ENCODE peak calls at places on chromosomes 11 and 22, in six cellular contexts. W, B, N, D, Q and G are unnamed samples.

GRCh38 chr11:79902493-79902892 is 461.7 kb upstream of the TENM4 start:
- DNase-seq in W (no peak), B (peak), N (no peak), D (peak), Q (no peak), G (peak)

GRCh38 chr11:103907548-103908455 is 128.6 kb upstream of the DDI1 start:
- DNase-seq in W (no peak), B (peak), N (no peak), D (peak), Q (no peak), G (no peak)

GRCh38 chr22:43796567-43796966 is 15.5 kb downstream of the EFCAB6 start:
- DNase-seq in W (no peak), B (peak), N (no peak), D (peak), Q (no peak), G (no peak)

GRCh38 chr11:106986261-106986660 is 32.0 kb downstream of the GUCY1A2 start:
- DNase-seq in W (no peak), B (peak), N (no peak), D (peak), Q (no peak), G (no peak)

GRCh38 chr11:108591893-108592292 is 1.7 kb downstream of the EXPH5 start:
- DNase-seq in W (no peak), B (no peak), N (no peak), D (no peak), Q (no peak), G (no peak)

GRCh38 chr11:123505546-123506299 is 75.7 kb downstream of the GRAMD1B start:
- DNase-seq in W (no peak), B (no peak), N (no peak), D (no peak), Q (no peak), G (no peak)

GRCh38 chr11:59158206-59159068 is 13.5 kb upstream of the DTX4 start:
- DNase-seq in W (no peak), B (peak), N (no peak), D (peak), Q (peak), G (no peak)

GRCh38 chr22:44050766-44051747 is 27.0 kb downstream of the PARVB start:
- DNase-seq in W (no peak), B (no peak), N (no peak), D (no peak), Q (no peak), G (no peak)

GRCh38 chr11:78350101-78350645 is 67.4 kb downstream of the GAB2 start:
- DNase-seq in W (no peak), B (peak), N (no peak), D (peak), Q (no peak), G (no peak)

GRCh38 chr11:107438148-107438547 is 19.5 kb downstream of the CWF19L2 start:
- DNase-seq in W (no peak), B (no peak), N (no peak), D (no peak), Q (no peak), G (no peak)

GRCh38 chr11:114466742-114467141 is 27.5 kb downstream of the REXO2 start:
- DNase-seq in W (no peak), B (no peak), N (no peak), D (no peak), Q (no peak), G (no peak)

GRCh38 chr11:117172678-117173421 is 5.7 kb upstream of the SIDT2 start:
- DNase-seq in W (no peak), B (no peak), N (no peak), D (no peak), Q (no peak), G (no peak)

GRCh38 chr11:44104472-44105294 is 9.2 kb downstream of the EXT2 start:
- DNase-seq in W (no peak), B (no peak), N (no peak), D (peak), Q (no peak), G (no peak)

GRCh38 chr11:35930466-35930865 is 13.4 kb upstream of the LDLRAD3 start:
- DNase-seq in W (no peak), B (no peak), N (no peak), D (no peak), Q (no peak), G (no peak)

GRCh38 chr11:35928688-35929087 is 15.2 kb upstream of the LDLRAD3 start:
- DNase-seq in W (no peak), B (no peak), N (no peak), D (no peak), Q (no peak), G (no peak)

GRCh38 chr11:35923452-35923851 is 20.4 kb upstream of the LDLRAD3 start:
- DNase-seq in W (no peak), B (no peak), N (no peak), D (no peak), Q (no peak), G (no peak)

GRCh38 chr11:35927067-35927466 is 16.8 kb upstream of the LDLRAD3 start:
- DNase-seq in W (no peak), B (no peak), N (no peak), D (no peak), Q (no peak), G (no peak)

GRCh38 chr11:35927730-35928129 is 16.1 kb upstream of the LDLRAD3 start:
- DNase-seq in W (peak), B (peak), N (peak), D (peak), Q (peak), G (peak)
- H3K27ac ChIP-seq in W (no peak), B (no peak), N (peak), D (no peak), Q (no peak), G (peak)

GRCh38 chr11:61964941-61965282 is 2.5 kb downstream of the FTH1 start:
- DNase-seq in W (no peak), B (no peak), N (no peak), D (no peak), Q (no peak), G (no peak)
- H3K27ac ChIP-seq in W (peak), B (no peak), N (peak), D (peak), Q (peak), G (peak)

DNA sequence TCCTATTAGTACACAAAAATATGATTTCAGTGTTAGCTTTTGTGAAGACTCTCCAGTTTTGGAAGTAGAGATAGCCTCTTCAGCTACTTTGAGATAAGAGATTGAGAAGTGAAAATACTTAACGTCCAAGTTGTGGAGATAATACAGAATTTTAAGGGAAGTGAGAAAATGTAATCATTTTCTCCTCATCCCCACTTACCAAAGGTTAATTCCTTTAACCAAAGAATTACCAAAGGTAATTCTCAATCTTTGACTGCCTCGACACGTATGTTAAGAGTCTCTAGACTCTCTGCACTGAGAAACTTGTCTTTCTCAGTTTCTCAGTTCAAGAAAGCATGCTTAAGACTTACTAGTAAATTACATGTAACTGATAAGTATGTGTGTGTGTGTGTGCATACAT is 15.3 kb downstream of the C11orf54 start:
- DNase-seq in W (no peak), B (no peak), N (no peak), D (no peak), Q (no peak), G (no peak)
- H3K27ac ChIP-seq in W (no peak), B (no peak), N (no peak), D (no peak), Q (no peak), G (no peak)

GRCh38 chr11:132943325-132943736 is 589.0 kb downstream of the OPCML start:
- DNase-seq in W (no peak), B (no peak), N (no peak), D (peak), Q (no peak), G (no peak)

GRCh38 chr11:132944557-132944920 is 587.8 kb downstream of the OPCML start:
- DNase-seq in W (no peak), B (no peak), N (no peak), D (no peak), Q (no peak), G (no peak)

GRCh38 chr11:132942611-132943324 is 589.5 kb downstream of the OPCML start:
- DNase-seq in W (no peak), B (no peak), N (no peak), D (peak), Q (no peak), G (no peak)

GRCh38 chr11:132941761-132942160 is 590.5 kb downstream of the OPCML start:
- DNase-seq in W (no peak), B (no peak), N (no peak), D (no peak), Q (no peak), G (no peak)

DNA sequence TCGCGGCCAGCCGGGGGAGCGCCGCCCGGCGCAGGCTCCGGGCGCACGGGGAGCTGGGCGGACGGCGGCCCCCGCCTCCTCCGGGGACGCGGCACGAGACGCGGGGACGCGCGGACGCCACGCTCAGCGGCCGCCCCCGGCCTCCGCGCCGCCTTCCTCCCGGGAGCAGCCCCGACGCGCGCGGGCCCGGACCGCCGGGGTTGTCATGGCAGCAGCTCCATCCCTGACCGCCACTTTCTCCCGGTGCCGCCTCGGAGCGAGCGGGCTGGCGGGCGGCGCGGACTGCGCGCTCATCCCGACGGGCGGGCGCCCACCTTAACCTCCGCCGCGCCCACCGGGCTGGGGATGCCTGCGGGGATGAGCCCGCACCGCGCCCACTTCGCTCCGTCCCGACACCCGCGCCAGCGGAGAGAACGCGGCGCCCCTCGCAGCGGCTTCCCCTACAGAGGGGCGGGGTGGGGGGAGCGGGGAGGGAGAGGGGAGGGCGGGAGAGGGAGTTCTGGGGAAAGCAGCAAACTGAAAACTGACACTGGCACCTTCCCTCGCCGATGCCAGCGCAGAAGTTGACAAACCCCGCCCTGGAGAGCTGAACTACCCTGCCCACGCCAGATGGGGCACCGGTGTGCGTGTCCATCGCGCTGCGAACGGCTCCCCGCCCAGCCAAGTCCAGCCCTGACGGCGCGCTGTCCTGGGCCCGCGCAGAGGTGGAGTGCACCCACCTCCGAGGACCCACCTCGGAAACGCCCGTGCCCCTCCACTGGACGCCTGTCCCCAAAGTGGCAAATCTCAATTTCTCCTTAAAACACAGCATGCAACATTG is 588.4 kb downstream of the OPCML start:
- DNase-seq in W (no peak), B (no peak), N (no peak), D (no peak), Q (no peak), G (no peak)
- H3K27ac ChIP-seq in W (no peak), B (no peak), N (no peak), D (no peak), Q (peak), G (no peak)

GRCh38 chr22:45703758-45704157 is 32.1 kb downstream of the ATXN10 start:
- DNase-seq in W (no peak), B (no peak), N (no peak), D (no peak), Q (no peak), G (no peak)
- H3K27ac ChIP-seq in W (no peak), B (no peak), N (no peak), D (no peak), Q (no peak), G (no peak)

GRCh38 chr22:40818192-40818746 is 877 bp downstream of the SLC25A17 start:
- DNase-seq in W (no peak), B (no peak), N (no peak), D (no peak), Q (no peak), G (no peak)

GRCh38 chr22:40813912-40814315 is 5.2 kb downstream of the SLC25A17 start:
- DNase-seq in W (no peak), B (no peak), N (no peak), D (no peak), Q (no peak), G (no peak)

GRCh38 chr22:40818747-40819662 is at the start of gene SLC25A17:
- DNase-seq in W (peak), B (peak), N (peak), D (peak), Q (peak), G (peak)

GRCh38 chr22:40817737-40818136 is 1.4 kb downstream of the SLC25A17 start:
- DNase-seq in W (no peak), B (no peak), N (no peak), D (no peak), Q (no peak), G (no peak)

GRCh38 chr22:40819741-40820140 is 595 bp upstream of the SLC25A17 start:
- DNase-seq in W (no peak), B (peak), N (no peak), D (peak), Q (no peak), G (no peak)
- H3K27ac ChIP-seq in W (peak), B (no peak), N (peak), D (peak), Q (peak), G (peak)

GRCh38 chr11:64164392-64165312 is 1.3 kb downstream of the MACROD1 start:
- DNase-seq in W (peak), B (no peak), N (no peak), D (no peak), Q (no peak), G (no peak)
- H3K27ac ChIP-seq in W (peak), B (no peak), N (no peak), D (no peak), Q (no peak), G (no peak)

GRCh38 chr11:130817608-130817944 is 98.7 kb downstream of the SNX19 start:
- DNase-seq in W (no peak), B (peak), N (no peak), D (peak), Q (peak), G (no peak)
- H3K27ac ChIP-seq in W (no peak), B (no peak), N (no peak), D (no peak), Q (no peak), G (no peak)

GRCh38 chr11:25928076-25928475 is 403.9 kb upstream of the ANO3 start:
- DNase-seq in W (no peak), B (no peak), N (no peak), D (peak), Q (no peak), G (no peak)

GRCh38 chr11:25925359-25925758 is 406.6 kb upstream of the ANO3 start:
- DNase-seq in W (no peak), B (no peak), N (no peak), D (no peak), Q (no peak), G (no peak)

GRCh38 chr11:25924586-25924985 is 407.3 kb upstream of the ANO3 start:
- DNase-seq in W (no peak), B (no peak), N (no peak), D (no peak), Q (no peak), G (no peak)

DNA sequence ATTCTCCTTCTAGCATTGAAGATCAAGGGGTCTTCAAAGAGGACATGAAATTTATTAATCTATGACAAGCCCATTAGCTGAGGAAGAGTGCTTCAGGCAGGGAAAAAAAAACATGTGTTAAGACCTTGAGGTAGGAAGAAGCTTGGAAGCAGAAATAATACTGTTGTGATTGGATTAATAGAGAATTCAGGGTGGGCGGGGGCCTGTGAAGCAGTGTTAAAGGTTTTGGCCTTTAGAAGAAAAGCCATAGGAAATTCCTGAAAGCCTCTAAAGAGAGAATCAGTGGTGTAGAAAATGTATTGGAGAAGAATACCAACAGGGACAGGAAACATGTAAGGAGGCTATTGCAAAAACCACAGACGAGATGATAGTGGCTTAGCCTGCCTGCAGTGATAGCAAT is 404.5 kb upstream of the ANO3 start:
- DNase-seq in W (no peak), B (no peak), N (no peak), D (peak), Q (no peak), G (no peak)
- H3K27ac ChIP-seq in W (peak), B (no peak), N (no peak), D (no peak), Q (no peak), G (no peak)